ENCODE peak calls at places on chromosomes 5 and 9, in four cellular contexts. S is HCT116, T is GM12891, W is sigmoid colon. M is an unnamed sample.

GRCh38 chr5:9557696-9558095 is 11.8 kb upstream of the SEMA5A start:
- DNase-seq in S (no peak), T (no peak), W (no peak), M (no peak)

GRCh38 chr5:5667136-5667554 is 244.7 kb downstream of the ICE1 start:
- DNase-seq in S (no peak), T (no peak), W (no peak), M (no peak)

GRCh38 chr5:14608169-14608568 is 26.6 kb downstream of the OTULINL start:
- DNase-seq in S (no peak), T (no peak), W (no peak), M (no peak)

GRCh38 chr5:135830384-135831275 is 3.8 kb upstream of the SLC25A48 start:
- DNase-seq in S (no peak), T (no peak), W (no peak), M (no peak)

GRCh38 chr9:136318111-136318768 is 9.1 kb upstream of the GPSM1 start:
- DNase-seq in S (no peak), T (no peak), W (no peak), M (no peak)

GRCh38 chr5:68187268-68188055 is 28.1 kb upstream of the PIK3R1 start:
- DNase-seq in S (no peak), T (no peak), W (peak; percentile 85), M (no peak)

GRCh38 chr5:90289837-90290236 is 119.7 kb downstream of the CETN3 start:
- DNase-seq in S (no peak), T (no peak), W (no peak), M (no peak)

GRCh38 chr9:8831568-8831967 is 1032.0 kb upstream of the DMAC1 start:
- DNase-seq in S (no peak), T (no peak), W (no peak), M (no peak)

GRCh38 chr5:39119404-39120051 is 45.3 kb upstream of the RICTOR start:
- DNase-seq in S (no peak), T (no peak), W (no peak), M (no peak)

GRCh38 chr5:129631946-129632345 is 115.9 kb upstream of the MINAR2 start:
- DNase-seq in S (no peak), T (no peak), W (no peak), M (no peak)

GRCh38 chr5:95822038-95822407 is 503 bp downstream of the GLRX start:
- DNase-seq in S (no peak), T (no peak), W (peak; percentile 85), M (peak; percentile 90)

GRCh38 chr5:80248378-80248777 is 7.5 kb downstream of the SERINC5 start:
- DNase-seq in S (no peak), T (no peak), W (no peak), M (no peak)

GRCh38 chr5:9562101-9562500 is 16.2 kb upstream of the SEMA5A start:
- DNase-seq in S (no peak), T (no peak), W (no peak), M (no peak)

GRCh38 chr5:142888469-142889085 is 118.4 kb downstream of the ARHGAP26 start:
- DNase-seq in S (no peak), T (no peak), W (no peak), M (no peak)

GRCh38 chr9:16626577-16627130 is 243.8 kb downstream of the BNC2 start:
- DNase-seq in S (no peak), T (no peak), W (peak; percentile 76), M (no peak)

GRCh38 chr9:37617837-37618236 is 25.4 kb upstream of the TOMM5 start:
- DNase-seq in S (no peak), T (no peak), W (no peak), M (no peak)

GRCh38 chr5:1228121-1228520 is 2.9 kb downstream of the SLC6A18 start:
- DNase-seq in S (no peak), T (no peak), W (no peak), M (no peak)

GRCh38 chr9:90020277-90020871 is 415.6 kb downstream of the GADD45G start:
- DNase-seq in S (no peak), T (no peak), W (no peak), M (peak; percentile 50)

GRCh38 chr9:125508261-125508660 is 198.7 kb downstream of the MAPKAP1 start:
- DNase-seq in S (no peak), T (no peak), W (no peak), M (no peak)

GRCh38 chr5:111691508-111691907 is 65.5 kb downstream of the NREP start:
- DNase-seq in S (no peak), T (no peak), W (no peak), M (no peak)

GRCh38 chr5:14153932-14154646 is 10.9 kb downstream of the TRIO start:
- DNase-seq in S (no peak), T (no peak), W (peak; percentile 93), M (no peak)

GRCh38 chr5:91288117-91288516 is 95.0 kb downstream of the ARRDC3 start:
- DNase-seq in S (no peak), T (no peak), W (no peak), M (no peak)

GRCh38 chr5:72878854-72879253 is 62.4 kb downstream of the TNPO1 start:
- DNase-seq in S (no peak), T (no peak), W (no peak), M (no peak)

GRCh38 chr9:125655074-125655633 is 51.9 kb downstream of the MAPKAP1 start:
- DNase-seq in S (no peak), T (no peak), W (no peak), M (no peak)

GRCh38 chr5:110802998-110803397 is 64.2 kb downstream of the SLC25A46 start:
- DNase-seq in S (no peak), T (no peak), W (no peak), M (no peak)

GRCh38 chr5:52449506-52449905 is 338.2 kb upstream of the ITGA1 start:
- DNase-seq in S (no peak), T (no peak), W (no peak), M (no peak)

GRCh38 chr5:62650197-62650596 is 71.6 kb downstream of the LRRC70 start:
- DNase-seq in S (no peak), T (no peak), W (no peak), M (no peak)

GRCh38 chr9:106066937-106067545 is 372.7 kb downstream of the TMEM38B start:
- DNase-seq in S (no peak), T (no peak), W (peak; percentile 76), M (no peak)

GRCh38 chr5:56161927-56162326 is 71.2 kb downstream of the ANKRD55 start:
- DNase-seq in S (no peak), T (no peak), W (no peak), M (no peak)

GRCh38 chr5:530001-530400 is 5.8 kb upstream of the SLC9A3 start:
- DNase-seq in S (no peak), T (no peak), W (no peak), M (no peak)

GRCh38 chr5:76688836-76689235 is 27.1 kb upstream of the F2R start:
- DNase-seq in S (no peak), T (no peak), W (no peak), M (no peak)

GRCh38 chr5:110561510-110561909 is 165.0 kb downstream of the TMEM232 start:
- DNase-seq in S (no peak), T (no peak), W (no peak), M (no peak)

GRCh38 chr5:147051193-147051592 is 172.6 kb upstream of the PPP2R2B start:
- DNase-seq in S (no peak), T (no peak), W (no peak), M (no peak)

GRCh38 chr5:126098330-126099017 is 324.7 kb upstream of the GRAMD2B start:
- DNase-seq in S (no peak), T (no peak), W (no peak), M (no peak)

GRCh38 chr5:132388244-132389050 is 18.9 kb downstream of the SLC22A5 start:
- DNase-seq in S (no peak), T (no peak), W (peak; percentile 85), M (no peak)

GRCh38 chr5:132385321-132386105 is 16.0 kb downstream of the SLC22A5 start:
- DNase-seq in S (no peak), T (no peak), W (no peak), M (peak; percentile 88)

GRCh38 chr5:132387649-132388117 is 18.2 kb downstream of the SLC22A5 start:
- DNase-seq in S (peak; percentile 81), T (no peak), W (peak; percentile 91), M (no peak)

GRCh38 chr5:132389051-132389331 is 19.5 kb downstream of the SLC22A5 start:
- DNase-seq in S (no peak), T (no peak), W (no peak), M (no peak)

GRCh38 chr5:132386644-132387286 is 17.3 kb downstream of the SLC22A5 start:
- DNase-seq in S (peak; percentile 46), T (peak; percentile 53), W (peak; percentile 92), M (peak; percentile 93)
- TF ChIP-seq POLR2AphosphoS5 in S (peak; percentile 24), T (no peak), W (no peak), M (peak; percentile 80)

GRCh38 chr9:128635266-128636023 is 21.2 kb downstream of the DYNC2I2 start:
- DNase-seq in S (peak; percentile 94), T (no peak), W (peak; percentile 92), M (peak; percentile 85)
- TF ChIP-seq POLR2AphosphoS5 in S (peak; percentile 62), T (no peak), W (no peak), M (peak; percentile 71)

GRCh38 chr5:175478008-175478383 is 364 bp upstream of the SFXN1 start:
- DNase-seq in S (no peak), T (no peak), W (no peak), M (no peak)

GRCh38 chr5:175477440-175477839 is 920 bp upstream of the SFXN1 start:
- DNase-seq in S (no peak), T (no peak), W (no peak), M (no peak)

GRCh38 chr5:175479125-175479881 is 943 bp downstream of the SFXN1 start:
- DNase-seq in S (no peak), T (no peak), W (no peak), M (no peak)

GRCh38 chr5:175475248-175475647 is 3.1 kb upstream of the SFXN1 start:
- DNase-seq in S (no peak), T (no peak), W (no peak), M (no peak)

DNA sequence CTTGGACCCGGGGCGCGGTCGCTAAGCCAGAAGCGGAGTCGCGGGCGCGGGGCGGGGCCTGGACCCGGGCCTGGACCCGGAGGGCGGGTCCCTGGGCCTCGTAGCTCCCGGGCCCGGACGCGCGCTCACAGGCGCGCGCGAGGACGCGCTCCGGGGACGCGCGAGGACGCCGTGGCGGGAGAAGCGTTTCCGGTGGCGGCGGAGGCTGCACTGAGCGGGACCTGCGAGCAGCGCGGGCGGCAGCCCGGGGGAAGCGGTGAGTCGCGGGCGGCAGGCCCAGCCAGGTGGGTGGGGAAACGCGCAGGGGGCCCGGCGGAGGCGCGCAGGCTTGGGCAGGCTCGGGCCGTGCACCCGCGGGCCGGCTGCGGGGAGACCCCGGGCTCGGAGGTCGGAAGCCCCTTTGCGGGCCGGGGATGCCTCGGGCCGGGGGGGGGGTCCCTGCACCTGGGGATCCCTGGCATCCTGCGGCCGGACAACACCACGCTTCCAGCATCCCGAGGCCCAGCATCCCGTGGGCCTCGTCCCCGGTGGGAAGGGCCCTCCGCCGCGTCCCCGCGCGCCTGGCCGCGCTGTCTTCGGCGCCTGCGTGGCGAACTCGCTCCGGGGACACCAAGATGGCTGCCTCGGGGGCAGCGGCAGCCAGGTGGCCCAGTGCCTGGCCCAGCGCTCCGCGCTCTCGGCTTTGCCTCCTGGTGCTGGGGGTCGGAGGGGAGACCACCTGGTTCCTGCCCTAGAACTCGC is at the start of gene SFXN1:
- DNase-seq in S (peak; percentile 56), T (peak; percentile 95), W (peak; percentile 81), M (peak; percentile 94)
- TF ChIP-seq POLR2AphosphoS5 in S (peak; percentile 80), T (peak; percentile 33), W (no peak), M (peak; percentile 86)

DNA sequence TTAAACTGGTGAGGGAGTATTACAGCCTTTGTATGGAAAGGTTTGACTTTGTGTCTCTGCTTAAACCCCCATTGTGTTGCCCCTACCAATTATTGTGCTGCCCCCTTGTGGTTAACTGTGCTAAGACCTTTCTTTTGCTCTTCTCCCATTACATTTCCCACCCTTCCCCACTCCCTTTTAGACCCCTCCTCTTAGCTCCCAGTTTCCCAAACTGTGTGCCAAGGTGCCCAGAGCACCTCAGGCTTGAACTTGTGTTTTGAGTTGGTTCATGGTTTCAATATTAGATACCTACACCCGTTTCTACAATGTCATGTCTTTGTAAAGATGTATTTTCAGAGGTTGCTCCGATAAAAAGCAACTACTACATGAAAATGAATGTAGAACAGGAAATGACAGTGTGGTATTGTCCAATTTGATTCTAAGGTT is 2.9 kb downstream of the JAK2 start:
- DNase-seq in S (peak; percentile 48), T (no peak), W (no peak), M (no peak)
- TF ChIP-seq POLR2AphosphoS5 in S (no peak), T (no peak), W (no peak), M (no peak)

M was measured in spleen.